ENCODE peak calls at places on chromosomes 16 and 17, in seven cellular contexts. One of them, this sample, is unnamed.

GRCh38 chr17:740240-741055 is 8.1 kb downstream of the TLCD3A start:
- DNase-seq in HCT116: no peak
- DNase-seq in H1: no peak
- DNase-seq in GM12878: peak
- DNase-seq in K562: no peak
- DNase-seq in HepG2: no peak
- DNase-seq in SK-N-SH: no peak
- DNase-seq in this sample: no peak

GRCh38 chr17:298791-299450 is 53.7 kb downstream of the RPH3AL start:
- DNase-seq in H1: no peak
- DNase-seq in SK-N-SH: no peak
- DNase-seq in HCT116: no peak
- DNase-seq in K562: no peak
- DNase-seq in GM12878: no peak
- DNase-seq in HepG2: no peak
- DNase-seq in this sample: no peak

GRCh38 chr16:7482596-7483290 is 150.1 kb downstream of the RBFOX1 start:
- DNase-seq in GM12878: no peak
- DNase-seq in HepG2: no peak
- DNase-seq in HCT116: no peak
- DNase-seq in SK-N-SH: no peak
- DNase-seq in K562: no peak
- DNase-seq in H1: no peak
- DNase-seq in this sample: no peak

GRCh38 chr17:29659155-29659554 is 36.4 kb upstream of the CORO6 start:
- DNase-seq in GM12878: no peak
- DNase-seq in H1: no peak
- DNase-seq in K562: no peak
- DNase-seq in HCT116: no peak
- DNase-seq in SK-N-SH: no peak
- DNase-seq in HepG2: no peak
- DNase-seq in this sample: no peak

GRCh38 chr16:76386784-76387183 is 109.6 kb downstream of the CNTNAP4 start:
- DNase-seq in HCT116: no peak
- DNase-seq in GM12878: no peak
- DNase-seq in HepG2: no peak
- DNase-seq in K562: no peak
- DNase-seq in SK-N-SH: no peak
- DNase-seq in H1: no peak
- DNase-seq in this sample: no peak

GRCh38 chr16:11316331-11317015 is 28.8 kb upstream of the RMI2 start:
- DNase-seq in HepG2: no peak
- DNase-seq in SK-N-SH: no peak
- DNase-seq in HCT116: no peak
- DNase-seq in H1: peak
- DNase-seq in GM12878: no peak
- DNase-seq in K562: no peak
- DNase-seq in this sample: no peak

GRCh38 chr16:90004577-90004976 is 14.7 kb downstream of the DBNDD1 start:
- DNase-seq in H1: no peak
- DNase-seq in SK-N-SH: no peak
- DNase-seq in HCT116: no peak
- DNase-seq in K562: no peak
- DNase-seq in HepG2: no peak
- DNase-seq in GM12878: no peak
- DNase-seq in this sample: no peak

GRCh38 chr16:87702325-87702811 is 63.4 kb downstream of the KLHDC4 start:
- DNase-seq in HCT116: no peak
- DNase-seq in K562: peak
- DNase-seq in SK-N-SH: peak
- DNase-seq in H1: peak
- DNase-seq in HepG2: peak
- DNase-seq in GM12878: peak
- DNase-seq in this sample: no peak

GRCh38 chr17:77881545-77881944 is 77.0 kb upstream of the TNRC6C start:
- DNase-seq in K562: peak
- DNase-seq in HepG2: no peak
- DNase-seq in H1: no peak
- DNase-seq in GM12878: peak
- DNase-seq in SK-N-SH: peak
- DNase-seq in HCT116: no peak
- DNase-seq in this sample: no peak

GRCh38 chr16:49597796-49598195 is 224.2 kb downstream of the C16orf78 start:
- DNase-seq in K562: no peak
- DNase-seq in HCT116: no peak
- DNase-seq in GM12878: no peak
- DNase-seq in HepG2: no peak
- DNase-seq in SK-N-SH: no peak
- DNase-seq in H1: peak
- DNase-seq in this sample: no peak

GRCh38 chr16:21097151-21097550 is 53.5 kb downstream of the DNAH3 start:
- DNase-seq in HepG2: no peak
- DNase-seq in SK-N-SH: no peak
- DNase-seq in GM12878: no peak
- DNase-seq in H1: no peak
- DNase-seq in HCT116: no peak
- DNase-seq in K562: no peak
- DNase-seq in this sample: no peak

GRCh38 chr16:85096921-85097320 is 15.4 kb downstream of the CIBAR2 start:
- DNase-seq in H1: no peak
- DNase-seq in GM12878: no peak
- DNase-seq in HepG2: no peak
- DNase-seq in K562: no peak
- DNase-seq in SK-N-SH: no peak
- DNase-seq in HCT116: no peak
- DNase-seq in this sample: no peak

GRCh38 chr17:19448341-19449268 is 37.6 kb downstream of the RNF112 start:
- DNase-seq in K562: no peak
- DNase-seq in GM12878: no peak
- DNase-seq in H1: no peak
- DNase-seq in SK-N-SH: peak
- DNase-seq in HepG2: peak
- DNase-seq in HCT116: no peak
- DNase-seq in this sample: no peak

GRCh38 chr17:55601874-55602364 is 90.7 kb upstream of the SMIM36 start:
- DNase-seq in K562: peak
- DNase-seq in H1: peak
- DNase-seq in GM12878: no peak
- DNase-seq in HepG2: peak
- DNase-seq in SK-N-SH: peak
- DNase-seq in HCT116: peak
- DNase-seq in this sample: peak

GRCh38 chr16:88505405-88506082 is 52.5 kb downstream of the ZFPM1 start:
- DNase-seq in GM12878: no peak
- DNase-seq in HepG2: peak
- DNase-seq in HCT116: peak
- DNase-seq in H1: peak
- DNase-seq in K562: no peak
- DNase-seq in SK-N-SH: peak
- DNase-seq in this sample: peak

GRCh38 chr17:81295678-81296381 is 723 bp upstream of the SLC38A10 start:
- DNase-seq in GM12878: no peak
- DNase-seq in HCT116: peak
- DNase-seq in SK-N-SH: peak
- DNase-seq in H1: no peak
- DNase-seq in HepG2: peak
- DNase-seq in K562: peak
- DNase-seq in this sample: peak

GRCh38 chr16:48620445-48620844 is 10.5 kb upstream of the N4BP1 start:
- DNase-seq in K562: no peak
- DNase-seq in HCT116: no peak
- DNase-seq in H1: no peak
- DNase-seq in HepG2: no peak
- DNase-seq in GM12878: no peak
- DNase-seq in SK-N-SH: no peak
- DNase-seq in this sample: no peak

GRCh38 chr17:59154721-59155438 is at the start of gene SKA2:
- DNase-seq in K562: peak
- DNase-seq in GM12878: peak
- DNase-seq in HCT116: no peak
- DNase-seq in HepG2: no peak
- DNase-seq in H1: peak
- DNase-seq in SK-N-SH: peak
- DNase-seq in this sample: peak

GRCh38 chr17:43314582-43314981 is 80.8 kb upstream of the RNU2-1 start:
- DNase-seq in HCT116: no peak
- DNase-seq in K562: no peak
- DNase-seq in GM12878: no peak
- DNase-seq in HepG2: no peak
- DNase-seq in SK-N-SH: no peak
- DNase-seq in H1: peak
- DNase-seq in this sample: no peak

GRCh38 chr17:50396261-50397110 is 837 bp downstream of the LRRC59 start:
- DNase-seq in HCT116: no peak
- DNase-seq in GM12878: no peak
- DNase-seq in K562: peak
- DNase-seq in H1: no peak
- DNase-seq in SK-N-SH: peak
- DNase-seq in HepG2: peak
- DNase-seq in this sample: peak

GRCh38 chr17:72943826-72944689 is 148.4 kb downstream of the SLC39A11 start:
- DNase-seq in HepG2: no peak
- DNase-seq in H1: no peak
- DNase-seq in SK-N-SH: no peak
- DNase-seq in HCT116: no peak
- DNase-seq in GM12878: no peak
- DNase-seq in K562: no peak
- DNase-seq in this sample: no peak

GRCh38 chr17:17120294-17120693 is 78.0 kb downstream of the MPRIP start:
- DNase-seq in GM12878: no peak
- DNase-seq in K562: peak
- DNase-seq in HCT116: no peak
- DNase-seq in SK-N-SH: no peak
- DNase-seq in HepG2: no peak
- DNase-seq in H1: no peak
- DNase-seq in this sample: no peak

GRCh38 chr16:6122401-6122800 is 1024.8 kb upstream of the EEF2KMT start:
- DNase-seq in H1: no peak
- DNase-seq in GM12878: no peak
- DNase-seq in SK-N-SH: no peak
- DNase-seq in HepG2: no peak
- DNase-seq in K562: peak
- DNase-seq in HCT116: no peak
- DNase-seq in this sample: no peak

GRCh38 chr17:82859431-82860403 is 19.9 kb upstream of the ZNF750 start:
- DNase-seq in HCT116: peak
- DNase-seq in H1: no peak
- DNase-seq in GM12878: peak
- DNase-seq in K562: peak
- DNase-seq in SK-N-SH: no peak
- DNase-seq in HepG2: peak
- DNase-seq in this sample: peak

GRCh38 chr17:82006468-82007227 is 16.0 kb downstream of the CENPX start:
- DNase-seq in HepG2: no peak
- DNase-seq in H1: no peak
- DNase-seq in SK-N-SH: no peak
- DNase-seq in GM12878: no peak
- DNase-seq in HCT116: no peak
- DNase-seq in K562: no peak
- DNase-seq in this sample: no peak

GRCh38 chr16:68444058-68444657 is 4.2 kb downstream of the SMPD3 start:
- DNase-seq in HCT116: no peak
- DNase-seq in K562: peak
- DNase-seq in HepG2: peak
- DNase-seq in SK-N-SH: no peak
- DNase-seq in GM12878: no peak
- DNase-seq in H1: peak
- DNase-seq in this sample: peak

GRCh38 chr17:57432507-57433277 is 176.4 kb downstream of the MSI2 start:
- DNase-seq in K562: peak
- DNase-seq in H1: no peak
- DNase-seq in GM12878: no peak
- DNase-seq in HepG2: no peak
- DNase-seq in HCT116: no peak
- DNase-seq in SK-N-SH: no peak
- DNase-seq in this sample: peak
- TF ChIP-seq JUND in K562: peak
- TF ChIP-seq JUND in H1: no peak
- TF ChIP-seq JUND in GM12878: no peak
- TF ChIP-seq JUND in HepG2: no peak
- TF ChIP-seq JUND in HCT116: no peak
- TF ChIP-seq JUND in SK-N-SH: no peak
- TF ChIP-seq JUND in this sample: no peak

GRCh38 chr17:40602445-40603443 is 37.5 kb upstream of the CCR7 start:
- DNase-seq in HepG2: no peak
- DNase-seq in GM12878: peak
- DNase-seq in H1: no peak
- DNase-seq in SK-N-SH: no peak
- DNase-seq in K562: no peak
- DNase-seq in HCT116: no peak
- DNase-seq in this sample: no peak
- TF ChIP-seq JUND in HepG2: no peak
- TF ChIP-seq JUND in GM12878: peak
- TF ChIP-seq JUND in H1: no peak
- TF ChIP-seq JUND in SK-N-SH: no peak
- TF ChIP-seq JUND in K562: no peak
- TF ChIP-seq JUND in HCT116: no peak
- TF ChIP-seq JUND in this sample: no peak

GRCh38 chr17:57670769-57671545 is 74.1 kb downstream of the CCDC182 start:
- DNase-seq in H1: peak
- DNase-seq in K562: no peak
- DNase-seq in GM12878: no peak
- DNase-seq in HepG2: no peak
- DNase-seq in SK-N-SH: no peak
- DNase-seq in HCT116: no peak
- DNase-seq in this sample: no peak
- TF ChIP-seq JUND in H1: no peak
- TF ChIP-seq JUND in K562: no peak
- TF ChIP-seq JUND in GM12878: no peak
- TF ChIP-seq JUND in HepG2: no peak
- TF ChIP-seq JUND in SK-N-SH: no peak
- TF ChIP-seq JUND in HCT116: no peak
- TF ChIP-seq JUND in this sample: no peak

GRCh38 chr16:30046588-30046987 is 15.5 kb upstream of the TLCD3B start:
- DNase-seq in HCT116: no peak
- DNase-seq in K562: no peak
- DNase-seq in GM12878: no peak
- DNase-seq in SK-N-SH: no peak
- DNase-seq in HepG2: no peak
- DNase-seq in H1: no peak
- DNase-seq in this sample: no peak

GRCh38 chr16:30040221-30040620 is 9.2 kb upstream of the TLCD3B start:
- DNase-seq in HCT116: no peak
- DNase-seq in GM12878: no peak
- DNase-seq in HepG2: no peak
- DNase-seq in SK-N-SH: no peak
- DNase-seq in K562: no peak
- DNase-seq in H1: no peak
- DNase-seq in this sample: no peak

GRCh38 chr16:30046178-30046577 is 15.1 kb upstream of the TLCD3B start:
- DNase-seq in HepG2: no peak
- DNase-seq in GM12878: no peak
- DNase-seq in H1: no peak
- DNase-seq in HCT116: no peak
- DNase-seq in K562: no peak
- DNase-seq in SK-N-SH: no peak
- DNase-seq in this sample: peak

GRCh38 chr16:30041841-30042240 is 10.8 kb upstream of the TLCD3B start:
- DNase-seq in K562: peak
- DNase-seq in GM12878: no peak
- DNase-seq in HepG2: no peak
- DNase-seq in HCT116: no peak
- DNase-seq in H1: no peak
- DNase-seq in SK-N-SH: no peak
- DNase-seq in this sample: no peak
- TF ChIP-seq JUND in K562: no peak
- TF ChIP-seq JUND in GM12878: no peak
- TF ChIP-seq JUND in HepG2: no peak
- TF ChIP-seq JUND in HCT116: no peak
- TF ChIP-seq JUND in H1: no peak
- TF ChIP-seq JUND in SK-N-SH: no peak
- TF ChIP-seq JUND in this sample: no peak

This sample was measured in T47D.